ENCODE peak calls at places on chromosome 20, in ten cellular contexts. One of them, this sample, is unnamed. For H3K36me3, the result is how much of the 10 kb centered on the place peaks cover.

GRCh38 chr20:58623579-58624473 is 27.3 kb upstream of the STX16 start:
- DNase-seq in vagina: no peak
- DNase-seq in heart right ventricle: peak
- DNase-seq in Peyer's patch: no peak
- DNase-seq in right lobe of liver: no peak
- DNase-seq in BJ: peak
- DNase-seq in RWPE2: peak
- DNase-seq in testis: no peak
- DNase-seq in cardiac muscle cell: no peak
- DNase-seq in keratinocyte: peak
- DNase-seq in this sample: peak

GRCh38 chr20:20369353-20370086 is 1.6 kb downstream of the INSM1 start:
- DNase-seq in BJ: no peak
- DNase-seq in vagina: no peak
- DNase-seq in Peyer's patch: no peak
- DNase-seq in heart right ventricle: no peak
- DNase-seq in keratinocyte: no peak
- DNase-seq in testis: no peak
- DNase-seq in cardiac muscle cell: peak
- DNase-seq in right lobe of liver: no peak
- DNase-seq in RWPE2: no peak
- DNase-seq in this sample: no peak

GRCh38 chr20:62061851-62062418 is 3.7 kb downstream of the TAF4 start:
- DNase-seq in testis: no peak
- DNase-seq in right lobe of liver: no peak
- DNase-seq in cardiac muscle cell: no peak
- DNase-seq in vagina: no peak
- DNase-seq in BJ: no peak
- DNase-seq in Peyer's patch: peak
- DNase-seq in heart right ventricle: no peak
- DNase-seq in RWPE2: peak
- DNase-seq in keratinocyte: no peak
- DNase-seq in this sample: no peak

GRCh38 chr20:32231847-32232246 is 24.2 kb downstream of the POFUT1 start:
- DNase-seq in RWPE2: no peak
- DNase-seq in heart right ventricle: no peak
- DNase-seq in cardiac muscle cell: no peak
- DNase-seq in right lobe of liver: no peak
- DNase-seq in vagina: no peak
- DNase-seq in Peyer's patch: no peak
- DNase-seq in testis: no peak
- DNase-seq in BJ: no peak
- DNase-seq in keratinocyte: no peak
- DNase-seq in this sample: peak

GRCh38 chr20:58700121-58700780 is 7.7 kb downstream of the NPEPL1 start:
- DNase-seq in testis: peak
- DNase-seq in right lobe of liver: no peak
- DNase-seq in Peyer's patch: peak
- DNase-seq in heart right ventricle: no peak
- DNase-seq in BJ: no peak
- DNase-seq in keratinocyte: no peak
- DNase-seq in cardiac muscle cell: no peak
- DNase-seq in vagina: no peak
- DNase-seq in RWPE2: peak
- DNase-seq in this sample: no peak

GRCh38 chr20:13865825-13866351 is 81.1 kb downstream of the NDUFAF5 start:
- DNase-seq in Peyer's patch: no peak
- DNase-seq in BJ: peak
- DNase-seq in RWPE2: no peak
- DNase-seq in cardiac muscle cell: no peak
- DNase-seq in testis: no peak
- DNase-seq in keratinocyte: no peak
- DNase-seq in heart right ventricle: no peak
- DNase-seq in right lobe of liver: no peak
- DNase-seq in vagina: no peak
- DNase-seq in this sample: no peak

GRCh38 chr20:53161473-53161872 is 189.3 kb downstream of the TSHZ2 start:
- DNase-seq in keratinocyte: no peak
- DNase-seq in heart right ventricle: no peak
- DNase-seq in RWPE2: no peak
- DNase-seq in cardiac muscle cell: no peak
- DNase-seq in vagina: no peak
- DNase-seq in Peyer's patch: no peak
- DNase-seq in testis: no peak
- DNase-seq in right lobe of liver: no peak
- DNase-seq in BJ: no peak
- DNase-seq in this sample: no peak

GRCh38 chr20:31617432-31618104 is 12.5 kb downstream of the ID1 start:
- DNase-seq in testis: no peak
- DNase-seq in keratinocyte: no peak
- DNase-seq in cardiac muscle cell: no peak
- DNase-seq in RWPE2: no peak
- DNase-seq in vagina: no peak
- DNase-seq in heart right ventricle: no peak
- DNase-seq in right lobe of liver: no peak
- DNase-seq in BJ: no peak
- DNase-seq in Peyer's patch: no peak
- DNase-seq in this sample: no peak

GRCh38 chr20:49431345-49431744 is 51.1 kb downstream of the KCNB1 start:
- DNase-seq in cardiac muscle cell: no peak
- DNase-seq in testis: no peak
- DNase-seq in RWPE2: no peak
- DNase-seq in Peyer's patch: no peak
- DNase-seq in heart right ventricle: no peak
- DNase-seq in vagina: no peak
- DNase-seq in BJ: no peak
- DNase-seq in keratinocyte: no peak
- DNase-seq in right lobe of liver: no peak
- DNase-seq in this sample: no peak

GRCh38 chr20:48523191-48523757 is 304.5 kb downstream of the PREX1 start:
- DNase-seq in heart right ventricle: peak
- DNase-seq in cardiac muscle cell: peak
- DNase-seq in vagina: peak
- DNase-seq in keratinocyte: no peak
- DNase-seq in RWPE2: no peak
- DNase-seq in BJ: no peak
- DNase-seq in right lobe of liver: no peak
- DNase-seq in testis: peak
- DNase-seq in Peyer's patch: no peak
- DNase-seq in this sample: peak

GRCh38 chr20:11935754-11936551 is 18.3 kb downstream of the BTBD3 start:
- DNase-seq in BJ: no peak
- DNase-seq in vagina: no peak
- DNase-seq in cardiac muscle cell: no peak
- DNase-seq in heart right ventricle: no peak
- DNase-seq in keratinocyte: no peak
- DNase-seq in testis: no peak
- DNase-seq in Peyer's patch: no peak
- DNase-seq in right lobe of liver: no peak
- DNase-seq in RWPE2: no peak
- DNase-seq in this sample: no peak

GRCh38 chr20:16531485-16531884 is 41.8 kb downstream of the KIF16B start:
- DNase-seq in RWPE2: no peak
- DNase-seq in Peyer's patch: no peak
- DNase-seq in right lobe of liver: no peak
- DNase-seq in testis: no peak
- DNase-seq in keratinocyte: no peak
- DNase-seq in vagina: no peak
- DNase-seq in heart right ventricle: no peak
- DNase-seq in cardiac muscle cell: no peak
- DNase-seq in BJ: no peak
- DNase-seq in this sample: no peak

GRCh38 chr20:46237221-46237620 is 71.1 kb downstream of the CDH22 start:
- DNase-seq in RWPE2: peak
- DNase-seq in keratinocyte: no peak
- DNase-seq in heart right ventricle: no peak
- DNase-seq in cardiac muscle cell: no peak
- DNase-seq in right lobe of liver: no peak
- DNase-seq in BJ: no peak
- DNase-seq in testis: no peak
- DNase-seq in Peyer's patch: no peak
- DNase-seq in vagina: no peak
- DNase-seq in this sample: no peak

GRCh38 chr20:44449864-44450263 is 25.8 kb upstream of the TTPAL start:
- DNase-seq in cardiac muscle cell: no peak
- DNase-seq in right lobe of liver: no peak
- DNase-seq in keratinocyte: no peak
- DNase-seq in vagina: no peak
- DNase-seq in heart right ventricle: no peak
- DNase-seq in testis: no peak
- DNase-seq in Peyer's patch: no peak
- DNase-seq in RWPE2: no peak
- DNase-seq in BJ: no peak
- DNase-seq in this sample: no peak

GRCh38 chr20:44450279-44450937 is 25.3 kb upstream of the TTPAL start:
- DNase-seq in heart right ventricle: no peak
- DNase-seq in cardiac muscle cell: no peak
- DNase-seq in BJ: no peak
- DNase-seq in testis: no peak
- DNase-seq in vagina: no peak
- DNase-seq in RWPE2: no peak
- DNase-seq in Peyer's patch: no peak
- DNase-seq in keratinocyte: no peak
- DNase-seq in right lobe of liver: peak
- DNase-seq in this sample: no peak

GRCh38 chr20:44450938-44451450 is 24.7 kb upstream of the TTPAL start:
- DNase-seq in RWPE2: no peak
- DNase-seq in right lobe of liver: no peak
- DNase-seq in heart right ventricle: no peak
- DNase-seq in Peyer's patch: no peak
- DNase-seq in BJ: no peak
- DNase-seq in cardiac muscle cell: no peak
- DNase-seq in vagina: no peak
- DNase-seq in testis: no peak
- DNase-seq in keratinocyte: no peak
- DNase-seq in this sample: no peak

GRCh38 chr20:44447827-44448419 is 27.8 kb upstream of the TTPAL start:
- DNase-seq in Peyer's patch: peak
- DNase-seq in right lobe of liver: peak
- DNase-seq in RWPE2: no peak
- DNase-seq in cardiac muscle cell: no peak
- DNase-seq in testis: no peak
- DNase-seq in BJ: no peak
- DNase-seq in keratinocyte: no peak
- DNase-seq in vagina: no peak
- DNase-seq in heart right ventricle: no peak
- DNase-seq in this sample: no peak

GRCh38 chr20:44448753-44449546 is 26.7 kb upstream of the TTPAL start:
- DNase-seq in right lobe of liver: peak
- DNase-seq in RWPE2: no peak
- DNase-seq in BJ: no peak
- DNase-seq in keratinocyte: peak
- DNase-seq in Peyer's patch: peak
- DNase-seq in vagina: no peak
- DNase-seq in cardiac muscle cell: no peak
- DNase-seq in heart right ventricle: no peak
- DNase-seq in testis: peak
- DNase-seq in this sample: no peak
- TF ChIP-seq CTCF in right lobe of liver: peak
- TF ChIP-seq CTCF in RWPE2: peak
- TF ChIP-seq CTCF in BJ: peak
- TF ChIP-seq CTCF in keratinocyte: peak
- TF ChIP-seq CTCF in Peyer's patch: peak
- TF ChIP-seq CTCF in vagina: no peak
- TF ChIP-seq CTCF in cardiac muscle cell: peak
- TF ChIP-seq CTCF in heart right ventricle: no peak
- TF ChIP-seq CTCF in testis: no peak
- TF ChIP-seq CTCF in this sample: peak

DNA sequence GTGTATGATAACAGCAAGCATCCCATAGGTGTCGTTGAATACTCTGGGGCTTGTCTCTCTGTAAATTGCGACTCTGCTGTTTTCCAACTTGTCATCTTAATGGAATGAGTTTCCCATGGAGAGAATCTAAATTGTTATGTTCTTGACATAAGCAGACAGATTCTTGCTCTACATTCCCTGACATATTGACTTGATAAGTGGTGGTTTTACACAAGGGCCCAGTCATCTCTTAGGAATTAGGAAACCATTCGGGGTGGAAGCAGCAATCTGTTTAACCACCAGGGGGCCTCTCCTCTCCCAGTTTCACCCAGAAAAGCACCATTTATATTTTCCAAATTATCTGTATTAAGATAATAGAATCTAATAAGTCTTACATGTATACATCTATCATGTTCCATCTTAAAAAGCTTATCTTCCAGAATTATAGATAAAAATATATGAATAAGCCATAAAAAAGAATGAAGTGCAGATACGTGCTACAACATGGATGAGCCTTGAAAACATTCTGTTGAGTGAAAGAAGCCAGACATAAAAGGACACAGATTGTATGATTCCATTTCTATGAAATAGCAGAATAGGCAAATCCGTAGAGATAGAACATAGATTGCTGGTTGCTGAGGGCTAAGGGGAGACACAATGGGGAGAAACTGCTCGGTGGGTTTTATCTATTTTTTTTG is 23.1 kb upstream of the MROH8 start:
- DNase-seq in Peyer's patch: peak
- DNase-seq in BJ: peak
- DNase-seq in right lobe of liver: no peak
- DNase-seq in keratinocyte: peak
- DNase-seq in testis: peak
- DNase-seq in cardiac muscle cell: peak
- DNase-seq in vagina: no peak
- DNase-seq in heart right ventricle: peak
- DNase-seq in RWPE2: no peak
- DNase-seq in this sample: peak
- H3K36me3 ChIP-seq in Peyer's patch: half or more
- H3K36me3 ChIP-seq in BJ: under half
- H3K36me3 ChIP-seq in right lobe of liver: half or more
- H3K36me3 ChIP-seq in keratinocyte: under half
- H3K36me3 ChIP-seq in testis: under half
- H3K36me3 ChIP-seq in cardiac muscle cell: under half
- H3K36me3 ChIP-seq in vagina: under half
- H3K36me3 ChIP-seq in heart right ventricle: half or more
- H3K36me3 ChIP-seq in RWPE2: half or more
- H3K36me3 ChIP-seq in this sample: half or more

DNA sequence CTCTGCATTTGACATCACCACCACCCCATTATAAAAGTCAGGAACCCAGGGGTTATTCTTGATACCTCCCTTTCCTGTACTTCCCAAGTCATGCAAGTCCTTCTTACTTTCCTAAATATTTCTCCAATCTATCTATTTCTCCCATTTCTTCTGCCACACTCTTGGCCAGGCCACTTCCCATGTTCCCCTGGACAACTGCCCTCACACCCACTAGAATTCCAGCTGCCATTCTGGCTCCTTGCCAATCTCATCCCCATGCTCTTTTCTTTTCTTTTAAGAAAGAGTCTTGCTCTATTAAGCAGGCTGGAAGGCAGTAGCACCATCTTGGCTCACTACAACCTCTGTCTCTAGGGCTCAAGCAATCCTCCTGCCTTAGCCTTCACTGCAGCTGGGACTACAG is 15.2 kb downstream of the DEFB132 start:
- DNase-seq in testis: no peak
- DNase-seq in BJ: no peak
- DNase-seq in right lobe of liver: no peak
- DNase-seq in heart right ventricle: no peak
- DNase-seq in RWPE2: no peak
- DNase-seq in cardiac muscle cell: no peak
- DNase-seq in keratinocyte: no peak
- DNase-seq in vagina: no peak
- DNase-seq in Peyer's patch: no peak
- DNase-seq in this sample: no peak
- TF ChIP-seq CTCF in testis: no peak
- TF ChIP-seq CTCF in BJ: no peak
- TF ChIP-seq CTCF in right lobe of liver: no peak
- TF ChIP-seq CTCF in heart right ventricle: no peak
- TF ChIP-seq CTCF in RWPE2: no peak
- TF ChIP-seq CTCF in cardiac muscle cell: no peak
- TF ChIP-seq CTCF in keratinocyte: no peak
- TF ChIP-seq CTCF in vagina: no peak
- TF ChIP-seq CTCF in Peyer's patch: no peak
- TF ChIP-seq CTCF in this sample: no peak

GRCh38 chr20:18527339-18527738 is 19.6 kb downstream of the SEC23B start:
- DNase-seq in RWPE2: no peak
- DNase-seq in vagina: no peak
- DNase-seq in cardiac muscle cell: no peak
- DNase-seq in right lobe of liver: no peak
- DNase-seq in heart right ventricle: no peak
- DNase-seq in testis: no peak
- DNase-seq in keratinocyte: no peak
- DNase-seq in BJ: no peak
- DNase-seq in Peyer's patch: no peak
- DNase-seq in this sample: no peak
- H3K36me3 ChIP-seq in RWPE2: half or more
- H3K36me3 ChIP-seq in vagina: half or more
- H3K36me3 ChIP-seq in cardiac muscle cell: under half
- H3K36me3 ChIP-seq in right lobe of liver: under half
- H3K36me3 ChIP-seq in heart right ventricle: half or more
- H3K36me3 ChIP-seq in testis: under half
- H3K36me3 ChIP-seq in keratinocyte: half or more
- H3K36me3 ChIP-seq in BJ: under half
- H3K36me3 ChIP-seq in Peyer's patch: half or more
- H3K36me3 ChIP-seq in this sample: half or more

This sample was measured in brain microvascular endothelial cell.